ENCODE peak calls at places on chromosomes 5 and 9, in six cellular contexts. One of them, this sample, is unnamed.

GRCh38 chr5:76345582-76345981 is 57.5 kb upstream of the IQGAP2 start:
- DNase-seq in ovary: no peak
- DNase-seq in K562: no peak
- DNase-seq in A549: no peak
- DNase-seq in SK-N-SH: no peak
- DNase-seq in transverse colon: no peak
- DNase-seq in this sample: no peak

GRCh38 chr9:77883846-77884771 is 147.5 kb downstream of the GNAQ start:
- DNase-seq in ovary: no peak
- DNase-seq in K562: no peak
- DNase-seq in A549: no peak
- DNase-seq in SK-N-SH: no peak
- DNase-seq in transverse colon: no peak
- DNase-seq in this sample: no peak

GRCh38 chr5:56088431-56088949 is 93.7 kb upstream of the IL6ST start:
- DNase-seq in ovary: no peak
- DNase-seq in K562: no peak
- DNase-seq in A549: no peak
- DNase-seq in SK-N-SH: no peak
- DNase-seq in transverse colon: no peak
- DNase-seq in this sample: no peak

GRCh38 chr5:150645070-150645700 is 4.7 kb downstream of the SYNPO start:
- DNase-seq in ovary: peak; percentile 77
- DNase-seq in K562: no peak
- DNase-seq in A549: no peak
- DNase-seq in SK-N-SH: peak; percentile 67
- DNase-seq in transverse colon: no peak
- DNase-seq in this sample: no peak

GRCh38 chr5:14208071-14209021 is 65.2 kb downstream of the TRIO start:
- DNase-seq in ovary: no peak
- DNase-seq in K562: no peak
- DNase-seq in A549: no peak
- DNase-seq in SK-N-SH: no peak
- DNase-seq in transverse colon: peak; percentile 59
- DNase-seq in this sample: no peak

GRCh38 chr5:67817652-67818051 is 397.9 kb upstream of the PIK3R1 start:
- DNase-seq in ovary: no peak
- DNase-seq in K562: peak; percentile 16
- DNase-seq in A549: no peak
- DNase-seq in SK-N-SH: no peak
- DNase-seq in transverse colon: no peak
- DNase-seq in this sample: no peak

GRCh38 chr5:69502375-69503143 is 10.0 kb downstream of the OCLN start:
- DNase-seq in ovary: no peak
- DNase-seq in K562: no peak
- DNase-seq in A549: no peak
- DNase-seq in SK-N-SH: no peak
- DNase-seq in transverse colon: no peak
- DNase-seq in this sample: no peak

GRCh38 chr5:80799041-80799440 is 144.3 kb upstream of the DHFR start:
- DNase-seq in ovary: no peak
- DNase-seq in K562: no peak
- DNase-seq in A549: no peak
- DNase-seq in SK-N-SH: no peak
- DNase-seq in transverse colon: no peak
- DNase-seq in this sample: no peak

GRCh38 chr9:124183772-124184171 is 74.0 kb upstream of the NEK6 start:
- DNase-seq in ovary: no peak
- DNase-seq in K562: no peak
- DNase-seq in A549: no peak
- DNase-seq in SK-N-SH: no peak
- DNase-seq in transverse colon: peak; percentile 56
- DNase-seq in this sample: no peak

GRCh38 chr5:127398508-127398907 is 107.9 kb downstream of the MEGF10 start:
- DNase-seq in ovary: no peak
- DNase-seq in K562: no peak
- DNase-seq in A549: no peak
- DNase-seq in SK-N-SH: no peak
- DNase-seq in transverse colon: no peak
- DNase-seq in this sample: no peak

GRCh38 chr5:123340928-123341327 is 82.3 kb downstream of the CEP120 start:
- DNase-seq in ovary: no peak
- DNase-seq in K562: no peak
- DNase-seq in A549: no peak
- DNase-seq in SK-N-SH: peak; percentile 1
- DNase-seq in transverse colon: no peak
- DNase-seq in this sample: no peak

GRCh38 chr9:36862206-36863145 is 171.6 kb downstream of the PAX5 start:
- DNase-seq in ovary: peak; percentile 23
- DNase-seq in K562: peak; percentile 47
- DNase-seq in A549: peak; percentile 60
- DNase-seq in SK-N-SH: peak; percentile 80
- DNase-seq in transverse colon: peak; percentile 46
- DNase-seq in this sample: peak; percentile 62

GRCh38 chr9:27572918-27573698 is at the start of gene C9orf72:
- DNase-seq in ovary: peak; percentile 89
- DNase-seq in K562: peak; percentile 72
- DNase-seq in A549: peak; percentile 67
- DNase-seq in SK-N-SH: peak; percentile 94
- DNase-seq in transverse colon: peak; percentile 87
- DNase-seq in this sample: peak; percentile 84

GRCh38 chr5:50717615-50718014 is 51.2 kb downstream of the PARP8 start:
- DNase-seq in ovary: no peak
- DNase-seq in K562: no peak
- DNase-seq in A549: no peak
- DNase-seq in SK-N-SH: no peak
- DNase-seq in transverse colon: no peak
- DNase-seq in this sample: no peak

GRCh38 chr9:113626735-113627495 is 163.4 kb downstream of the RGS3 start:
- DNase-seq in ovary: peak; percentile 25
- DNase-seq in K562: no peak
- DNase-seq in A549: no peak
- DNase-seq in SK-N-SH: no peak
- DNase-seq in transverse colon: no peak
- DNase-seq in this sample: no peak

GRCh38 chr5:93384977-93385376 is 196.0 kb downstream of the NR2F1-AS1 start:
- DNase-seq in ovary: no peak
- DNase-seq in K562: no peak
- DNase-seq in A549: no peak
- DNase-seq in SK-N-SH: peak; percentile 23
- DNase-seq in transverse colon: no peak
- DNase-seq in this sample: no peak

GRCh38 chr5:132059043-132059695 is 1.3 kb upstream of the IL3 start:
- DNase-seq in ovary: peak; percentile 5
- DNase-seq in K562: no peak
- DNase-seq in A549: no peak
- DNase-seq in SK-N-SH: peak; percentile 5
- DNase-seq in transverse colon: peak; percentile 8
- DNase-seq in this sample: peak; percentile 25

GRCh38 chr5:133993152-133993548 is 11.6 kb downstream of the VDAC1 start:
- DNase-seq in ovary: no peak
- DNase-seq in K562: no peak
- DNase-seq in A549: no peak
- DNase-seq in SK-N-SH: no peak
- DNase-seq in transverse colon: no peak
- DNase-seq in this sample: no peak

GRCh38 chr9:96048116-96048953 is 172.8 kb downstream of the ERCC6L2 start:
- DNase-seq in ovary: no peak
- DNase-seq in K562: no peak
- DNase-seq in A549: no peak
- DNase-seq in SK-N-SH: peak; percentile 48
- DNase-seq in transverse colon: no peak
- DNase-seq in this sample: peak; percentile 80

GRCh38 chr9:37908283-37908682 is 4.4 kb upstream of the SLC25A51 start:
- DNase-seq in ovary: no peak
- DNase-seq in K562: no peak
- DNase-seq in A549: no peak
- DNase-seq in SK-N-SH: no peak
- DNase-seq in transverse colon: no peak
- DNase-seq in this sample: no peak

GRCh38 chr5:98308960-98309359 is 464.5 kb upstream of the RGMB start:
- DNase-seq in ovary: no peak
- DNase-seq in K562: no peak
- DNase-seq in A549: no peak
- DNase-seq in SK-N-SH: no peak
- DNase-seq in transverse colon: no peak
- DNase-seq in this sample: no peak

GRCh38 chr5:99179206-99179605 is 250.4 kb upstream of the CHD1 start:
- DNase-seq in ovary: no peak
- DNase-seq in K562: no peak
- DNase-seq in A549: no peak
- DNase-seq in SK-N-SH: no peak
- DNase-seq in transverse colon: no peak
- DNase-seq in this sample: no peak

GRCh38 chr9:87557996-87558395 is 60.3 kb downstream of the DAPK1 start:
- DNase-seq in ovary: no peak
- DNase-seq in K562: no peak
- DNase-seq in A549: no peak
- DNase-seq in SK-N-SH: peak; percentile 54
- DNase-seq in transverse colon: peak; percentile 43
- DNase-seq in this sample: peak; percentile 67

DNA sequence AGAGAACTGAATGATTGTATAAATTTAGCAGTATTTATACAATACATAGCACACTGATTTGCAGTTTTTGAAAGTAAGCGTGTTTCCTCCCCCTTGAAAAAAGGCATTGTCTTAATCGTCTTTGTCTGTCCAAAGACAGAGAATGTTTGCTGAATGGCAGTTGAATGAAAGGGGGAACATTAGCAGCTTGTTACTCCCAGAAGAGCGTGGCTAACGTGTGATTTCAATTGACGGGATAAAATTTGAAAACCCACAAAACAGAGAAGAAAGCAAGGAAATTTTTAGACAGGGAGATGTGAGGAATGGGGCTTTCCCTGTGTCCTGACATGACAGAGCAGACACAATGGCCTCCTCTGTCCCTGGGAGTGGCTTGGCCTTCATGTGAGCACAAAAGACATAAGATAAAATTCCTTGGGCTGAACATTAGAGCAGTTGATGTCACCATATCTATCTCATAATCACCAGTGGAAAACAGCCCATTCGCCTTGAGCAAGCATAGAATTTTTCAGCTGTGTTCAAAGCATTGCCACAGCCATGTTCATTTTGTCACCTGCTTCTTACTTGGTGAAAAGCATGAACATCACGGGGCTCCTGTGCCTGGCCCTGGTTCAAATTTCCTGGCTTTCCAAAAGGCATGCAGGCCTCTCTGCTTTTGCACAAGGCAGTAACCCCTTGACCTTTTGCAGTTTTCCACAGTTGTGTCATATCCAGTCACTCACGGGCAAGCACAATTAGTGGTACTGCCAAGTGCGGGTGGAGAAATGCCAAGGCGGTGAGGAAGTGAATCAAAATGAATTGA is 126.9 kb downstream of the TLE1 start:
- DNase-seq in ovary: no peak
- DNase-seq in K562: no peak
- DNase-seq in A549: no peak
- DNase-seq in SK-N-SH: no peak
- DNase-seq in transverse colon: no peak
- DNase-seq in this sample: peak; percentile 62
- TF ChIP-seq EP300 in ovary: no peak
- TF ChIP-seq EP300 in K562: no peak
- TF ChIP-seq EP300 in A549: peak; percentile 47
- TF ChIP-seq EP300 in SK-N-SH: no peak
- TF ChIP-seq EP300 in transverse colon: no peak
- TF ChIP-seq EP300 in this sample: no peak

GRCh38 chr5:43425965-43426364 is 13.8 kb upstream of the CCL28 start:
- DNase-seq in ovary: no peak
- DNase-seq in K562: no peak
- DNase-seq in A549: no peak
- DNase-seq in SK-N-SH: no peak
- DNase-seq in transverse colon: no peak
- DNase-seq in this sample: peak; percentile 37

GRCh38 chr5:43418561-43418960 is 6.4 kb upstream of the CCL28 start:
- DNase-seq in ovary: no peak
- DNase-seq in K562: no peak
- DNase-seq in A549: no peak
- DNase-seq in SK-N-SH: no peak
- DNase-seq in transverse colon: no peak
- DNase-seq in this sample: no peak

GRCh38 chr5:43421450-43422133 is 9.4 kb upstream of the CCL28 start:
- DNase-seq in ovary: no peak
- DNase-seq in K562: no peak
- DNase-seq in A549: no peak
- DNase-seq in SK-N-SH: no peak
- DNase-seq in transverse colon: no peak
- DNase-seq in this sample: no peak

GRCh38 chr5:43420241-43420640 is 8.1 kb upstream of the CCL28 start:
- DNase-seq in ovary: no peak
- DNase-seq in K562: peak; percentile 8
- DNase-seq in A549: no peak
- DNase-seq in SK-N-SH: no peak
- DNase-seq in transverse colon: no peak
- DNase-seq in this sample: no peak

GRCh38 chr5:43422143-43422542 is 10.0 kb upstream of the CCL28 start:
- DNase-seq in ovary: no peak
- DNase-seq in K562: no peak
- DNase-seq in A549: no peak
- DNase-seq in SK-N-SH: no peak
- DNase-seq in transverse colon: peak; percentile 55
- DNase-seq in this sample: peak; percentile 63
- TF ChIP-seq EP300 in ovary: no peak
- TF ChIP-seq EP300 in K562: no peak
- TF ChIP-seq EP300 in A549: no peak
- TF ChIP-seq EP300 in SK-N-SH: no peak
- TF ChIP-seq EP300 in transverse colon: no peak
- TF ChIP-seq EP300 in this sample: no peak

DNA sequence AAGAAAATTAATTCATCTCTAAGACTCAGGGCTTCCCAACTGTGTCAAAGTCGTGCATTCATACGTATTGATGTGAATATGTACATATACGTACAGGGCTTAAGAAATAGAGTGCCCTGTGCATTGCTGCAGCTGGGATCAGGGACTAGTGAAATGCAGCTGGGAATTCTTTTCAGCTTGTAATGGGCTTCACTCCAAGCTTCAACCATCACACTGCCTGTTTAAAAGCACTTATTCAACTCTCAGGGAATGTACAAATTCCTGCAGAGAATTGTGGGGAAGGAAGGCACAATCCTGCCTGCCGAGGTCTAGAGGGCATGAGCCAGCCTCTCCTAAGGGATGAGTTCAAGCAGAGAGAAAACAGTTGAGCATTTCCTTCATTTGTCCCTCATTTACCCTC is 59.6 kb upstream of the MAN2A1 start:
- DNase-seq in ovary: no peak
- DNase-seq in K562: no peak
- DNase-seq in A549: no peak
- DNase-seq in SK-N-SH: no peak
- DNase-seq in transverse colon: no peak
- DNase-seq in this sample: no peak
- TF ChIP-seq EP300 in ovary: no peak
- TF ChIP-seq EP300 in K562: no peak
- TF ChIP-seq EP300 in A549: no peak
- TF ChIP-seq EP300 in SK-N-SH: no peak
- TF ChIP-seq EP300 in transverse colon: no peak
- TF ChIP-seq EP300 in this sample: no peak

GRCh38 chr9:121736964-121737462 is 85.6 kb downstream of the DAB2IP start:
- DNase-seq in ovary: peak; percentile 72
- DNase-seq in K562: peak; percentile 68
- DNase-seq in A549: peak; percentile 41
- DNase-seq in SK-N-SH: peak; percentile 60
- DNase-seq in transverse colon: peak; percentile 89
- DNase-seq in this sample: peak; percentile 91
- TF ChIP-seq EP300 in ovary: no peak
- TF ChIP-seq EP300 in K562: no peak
- TF ChIP-seq EP300 in A549: no peak
- TF ChIP-seq EP300 in SK-N-SH: no peak
- TF ChIP-seq EP300 in transverse colon: no peak
- TF ChIP-seq EP300 in this sample: no peak